ENCODE peak calls at places on chromosomes 3 and 15, in nine cellular contexts. One of them, this sample, is unnamed. For H3K4me1, the result is how much of the 10 kb centered on the place peaks cover.

GRCh38 chr3:13480340-13481318 is 523 bp downstream of the HDAC11 start:
- DNase-seq in kidney: peak
- DNase-seq in astrocyte: peak
- DNase-seq in K562: no peak
- DNase-seq in thyroid gland: peak
- DNase-seq in left ventricle myocardium inferior: no peak
- DNase-seq in GM23248: peak
- DNase-seq in sigmoid colon: peak
- DNase-seq in aorta: peak
- DNase-seq in this sample: peak

GRCh38 chr3:16918683-16919025 is 33.9 kb downstream of the PLCL2 start:
- DNase-seq in aorta: no peak
- DNase-seq in GM23248: no peak
- DNase-seq in kidney: no peak
- DNase-seq in left ventricle myocardium inferior: no peak
- DNase-seq in sigmoid colon: no peak
- DNase-seq in thyroid gland: no peak
- DNase-seq in astrocyte: no peak
- DNase-seq in K562: no peak
- DNase-seq in this sample: no peak

GRCh38 chr3:128426128-128426921 is 40.4 kb downstream of the DNAJB8 start:
- DNase-seq in kidney: peak
- DNase-seq in left ventricle myocardium inferior: peak
- DNase-seq in GM23248: peak
- DNase-seq in K562: peak
- DNase-seq in thyroid gland: peak
- DNase-seq in aorta: no peak
- DNase-seq in astrocyte: no peak
- DNase-seq in sigmoid colon: no peak
- DNase-seq in this sample: peak

GRCh38 chr3:197513953-197514785 is 41.6 kb downstream of the BDH1 start:
- DNase-seq in thyroid gland: peak
- DNase-seq in kidney: peak
- DNase-seq in K562: no peak
- DNase-seq in aorta: peak
- DNase-seq in left ventricle myocardium inferior: no peak
- DNase-seq in GM23248: no peak
- DNase-seq in astrocyte: no peak
- DNase-seq in sigmoid colon: no peak
- DNase-seq in this sample: no peak

GRCh38 chr3:43490640-43491185 is 131.1 kb downstream of the ANO10 start:
- DNase-seq in K562: peak
- DNase-seq in sigmoid colon: no peak
- DNase-seq in thyroid gland: peak
- DNase-seq in kidney: no peak
- DNase-seq in aorta: no peak
- DNase-seq in left ventricle myocardium inferior: no peak
- DNase-seq in GM23248: no peak
- DNase-seq in astrocyte: no peak
- DNase-seq in this sample: no peak

GRCh38 chr15:40100947-40101905 is 7.5 kb downstream of the BMF start:
- DNase-seq in left ventricle myocardium inferior: no peak
- DNase-seq in astrocyte: no peak
- DNase-seq in kidney: peak
- DNase-seq in sigmoid colon: peak
- DNase-seq in thyroid gland: no peak
- DNase-seq in GM23248: no peak
- DNase-seq in K562: no peak
- DNase-seq in aorta: no peak
- DNase-seq in this sample: no peak

GRCh38 chr3:135136361-135137100 is 341.5 kb downstream of the EPHB1 start:
- DNase-seq in astrocyte: no peak
- DNase-seq in GM23248: no peak
- DNase-seq in thyroid gland: no peak
- DNase-seq in aorta: no peak
- DNase-seq in sigmoid colon: no peak
- DNase-seq in kidney: no peak
- DNase-seq in left ventricle myocardium inferior: no peak
- DNase-seq in K562: no peak
- DNase-seq in this sample: no peak

GRCh38 chr3:158696618-158697017 is 24.2 kb upstream of the LXN start:
- DNase-seq in astrocyte: peak
- DNase-seq in kidney: no peak
- DNase-seq in left ventricle myocardium inferior: no peak
- DNase-seq in sigmoid colon: no peak
- DNase-seq in GM23248: peak
- DNase-seq in thyroid gland: no peak
- DNase-seq in aorta: no peak
- DNase-seq in K562: no peak
- DNase-seq in this sample: no peak

GRCh38 chr3:13308406-13308805 is 111.7 kb downstream of the NUP210 start:
- DNase-seq in sigmoid colon: no peak
- DNase-seq in left ventricle myocardium inferior: no peak
- DNase-seq in GM23248: peak
- DNase-seq in thyroid gland: peak
- DNase-seq in K562: peak
- DNase-seq in kidney: peak
- DNase-seq in astrocyte: peak
- DNase-seq in aorta: peak
- DNase-seq in this sample: no peak

GRCh38 chr3:183897606-183898384 is 13.1 kb upstream of the PARL start:
- DNase-seq in astrocyte: no peak
- DNase-seq in GM23248: no peak
- DNase-seq in aorta: peak
- DNase-seq in left ventricle myocardium inferior: no peak
- DNase-seq in thyroid gland: no peak
- DNase-seq in K562: no peak
- DNase-seq in kidney: no peak
- DNase-seq in sigmoid colon: no peak
- DNase-seq in this sample: peak

GRCh38 chr15:91108421-91108820 is 8.4 kb downstream of the SV2B start:
- DNase-seq in GM23248: no peak
- DNase-seq in thyroid gland: no peak
- DNase-seq in aorta: no peak
- DNase-seq in K562: no peak
- DNase-seq in kidney: no peak
- DNase-seq in astrocyte: no peak
- DNase-seq in left ventricle myocardium inferior: no peak
- DNase-seq in sigmoid colon: no peak
- DNase-seq in this sample: no peak

GRCh38 chr3:139540686-139541085 is 1.1 kb upstream of the RBP1 start:
- DNase-seq in left ventricle myocardium inferior: no peak
- DNase-seq in sigmoid colon: no peak
- DNase-seq in astrocyte: no peak
- DNase-seq in kidney: no peak
- DNase-seq in K562: no peak
- DNase-seq in GM23248: no peak
- DNase-seq in thyroid gland: no peak
- DNase-seq in aorta: no peak
- DNase-seq in this sample: no peak

GRCh38 chr15:25739687-25740121 is 123.4 kb downstream of the ATP10A start:
- DNase-seq in astrocyte: peak
- DNase-seq in sigmoid colon: no peak
- DNase-seq in K562: no peak
- DNase-seq in aorta: no peak
- DNase-seq in GM23248: peak
- DNase-seq in left ventricle myocardium inferior: no peak
- DNase-seq in thyroid gland: no peak
- DNase-seq in kidney: no peak
- DNase-seq in this sample: peak

GRCh38 chr3:129022114-129022994 is 21.2 kb downstream of the EFCC1 start:
- DNase-seq in sigmoid colon: peak
- DNase-seq in GM23248: no peak
- DNase-seq in astrocyte: no peak
- DNase-seq in aorta: peak
- DNase-seq in left ventricle myocardium inferior: peak
- DNase-seq in thyroid gland: peak
- DNase-seq in K562: peak
- DNase-seq in kidney: peak
- DNase-seq in this sample: peak

GRCh38 chr3:27535809-27536392 is 51.7 kb upstream of the SLC4A7 start:
- DNase-seq in GM23248: peak
- DNase-seq in left ventricle myocardium inferior: no peak
- DNase-seq in astrocyte: peak
- DNase-seq in K562: no peak
- DNase-seq in aorta: no peak
- DNase-seq in sigmoid colon: no peak
- DNase-seq in kidney: no peak
- DNase-seq in thyroid gland: no peak
- DNase-seq in this sample: no peak

GRCh38 chr3:170599995-170600624 is 14.2 kb upstream of the SLC7A14 start:
- DNase-seq in astrocyte: no peak
- DNase-seq in K562: no peak
- DNase-seq in aorta: no peak
- DNase-seq in thyroid gland: no peak
- DNase-seq in GM23248: no peak
- DNase-seq in kidney: no peak
- DNase-seq in sigmoid colon: no peak
- DNase-seq in left ventricle myocardium inferior: no peak
- DNase-seq in this sample: no peak

GRCh38 chr15:91517491-91518200 is 335.9 kb upstream of the SLCO3A1 start:
- DNase-seq in K562: no peak
- DNase-seq in aorta: no peak
- DNase-seq in GM23248: peak
- DNase-seq in left ventricle myocardium inferior: no peak
- DNase-seq in astrocyte: peak
- DNase-seq in sigmoid colon: no peak
- DNase-seq in kidney: no peak
- DNase-seq in thyroid gland: no peak
- DNase-seq in this sample: no peak

GRCh38 chr3:16361087-16361486 is 96.1 kb downstream of the OXNAD1 start:
- DNase-seq in aorta: no peak
- DNase-seq in GM23248: no peak
- DNase-seq in left ventricle myocardium inferior: no peak
- DNase-seq in kidney: no peak
- DNase-seq in thyroid gland: no peak
- DNase-seq in sigmoid colon: no peak
- DNase-seq in astrocyte: no peak
- DNase-seq in K562: no peak
- DNase-seq in this sample: no peak

GRCh38 chr3:124786491-124787241 is 56.4 kb downstream of the UMPS start:
- DNase-seq in GM23248: peak
- DNase-seq in aorta: peak
- DNase-seq in kidney: no peak
- DNase-seq in K562: no peak
- DNase-seq in thyroid gland: no peak
- DNase-seq in left ventricle myocardium inferior: no peak
- DNase-seq in sigmoid colon: no peak
- DNase-seq in astrocyte: peak
- DNase-seq in this sample: no peak

GRCh38 chr3:124783696-124784095 is 53.4 kb downstream of the UMPS start:
- DNase-seq in thyroid gland: no peak
- DNase-seq in aorta: peak
- DNase-seq in GM23248: no peak
- DNase-seq in left ventricle myocardium inferior: no peak
- DNase-seq in K562: no peak
- DNase-seq in astrocyte: peak
- DNase-seq in sigmoid colon: no peak
- DNase-seq in kidney: no peak
- DNase-seq in this sample: no peak

GRCh38 chr3:124787490-124788195 is 57.4 kb downstream of the UMPS start:
- DNase-seq in astrocyte: peak
- DNase-seq in sigmoid colon: no peak
- DNase-seq in thyroid gland: no peak
- DNase-seq in left ventricle myocardium inferior: no peak
- DNase-seq in aorta: peak
- DNase-seq in K562: no peak
- DNase-seq in kidney: no peak
- DNase-seq in GM23248: peak
- DNase-seq in this sample: no peak

GRCh38 chr3:124785966-124786365 is 55.7 kb downstream of the UMPS start:
- DNase-seq in kidney: no peak
- DNase-seq in astrocyte: no peak
- DNase-seq in K562: no peak
- DNase-seq in aorta: no peak
- DNase-seq in left ventricle myocardium inferior: no peak
- DNase-seq in sigmoid colon: no peak
- DNase-seq in thyroid gland: no peak
- DNase-seq in GM23248: peak
- DNase-seq in this sample: no peak

GRCh38 chr3:124784686-124785382 is 54.6 kb downstream of the UMPS start:
- DNase-seq in GM23248: no peak
- DNase-seq in K562: no peak
- DNase-seq in kidney: peak
- DNase-seq in sigmoid colon: peak
- DNase-seq in thyroid gland: peak
- DNase-seq in aorta: peak
- DNase-seq in left ventricle myocardium inferior: no peak
- DNase-seq in astrocyte: peak
- DNase-seq in this sample: no peak
- H3K4me1 ChIP-seq in GM23248: under half
- H3K4me1 ChIP-seq in K562: under half
- H3K4me1 ChIP-seq in kidney: under half
- H3K4me1 ChIP-seq in sigmoid colon: under half
- H3K4me1 ChIP-seq in thyroid gland: half or more
- H3K4me1 ChIP-seq in aorta: under half
- H3K4me1 ChIP-seq in left ventricle myocardium inferior: half or more
- H3K4me1 ChIP-seq in astrocyte: half or more
- H3K4me1 ChIP-seq in this sample: under half

GRCh38 chr15:63155486-63155885 is 1.8 kb downstream of the RPS27L start:
- DNase-seq in sigmoid colon: no peak
- DNase-seq in aorta: no peak
- DNase-seq in astrocyte: no peak
- DNase-seq in kidney: no peak
- DNase-seq in thyroid gland: no peak
- DNase-seq in left ventricle myocardium inferior: no peak
- DNase-seq in GM23248: no peak
- DNase-seq in K562: no peak
- DNase-seq in this sample: no peak
- H3K27ac ChIP-seq in sigmoid colon: peak
- H3K27ac ChIP-seq in aorta: no peak
- H3K27ac ChIP-seq in astrocyte: peak
- H3K27ac ChIP-seq in kidney: no peak
- H3K27ac ChIP-seq in thyroid gland: no peak
- H3K27ac ChIP-seq in left ventricle myocardium inferior: peak
- H3K27ac ChIP-seq in GM23248: peak
- H3K27ac ChIP-seq in K562: peak
- H3K27ac ChIP-seq in this sample: no peak

GRCh38 chr15:34514251-34514760 is 69.1 kb downstream of the GOLGA8B start:
- DNase-seq in thyroid gland: peak
- DNase-seq in left ventricle myocardium inferior: peak
- DNase-seq in kidney: peak
- DNase-seq in astrocyte: no peak
- DNase-seq in sigmoid colon: peak
- DNase-seq in K562: peak
- DNase-seq in GM23248: peak
- DNase-seq in aorta: peak
- DNase-seq in this sample: peak
- H3K4me3 ChIP-seq in thyroid gland: peak
- H3K4me3 ChIP-seq in left ventricle myocardium inferior: peak
- H3K4me3 ChIP-seq in kidney: peak
- H3K4me3 ChIP-seq in astrocyte: peak
- H3K4me3 ChIP-seq in sigmoid colon: peak
- H3K4me3 ChIP-seq in K562: peak
- H3K4me3 ChIP-seq in GM23248: peak
- H3K4me3 ChIP-seq in aorta: peak
- H3K4me3 ChIP-seq in this sample: peak

DNA sequence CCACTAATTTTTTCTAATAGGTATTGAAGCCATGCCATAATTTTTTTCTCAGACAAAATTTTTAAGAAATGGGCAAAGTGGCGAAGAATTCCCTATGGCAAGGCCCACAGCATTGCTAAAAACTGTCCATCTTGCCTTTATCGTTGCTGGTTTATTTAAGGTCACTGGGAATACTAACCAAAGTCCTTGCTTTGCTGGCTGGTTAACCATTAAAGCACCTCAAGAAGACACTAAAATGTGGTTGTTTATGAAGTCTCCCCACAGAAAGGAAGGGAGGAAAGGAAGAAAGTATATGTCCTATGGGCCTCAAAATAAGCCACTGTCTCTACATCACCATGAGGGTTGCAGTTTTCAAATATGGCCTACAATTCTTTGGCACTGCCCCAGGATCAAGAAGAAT is 13.3 kb downstream of the SH3BP5 start:
- DNase-seq in GM23248: no peak
- DNase-seq in K562: no peak
- DNase-seq in left ventricle myocardium inferior: no peak
- DNase-seq in thyroid gland: no peak
- DNase-seq in astrocyte: no peak
- DNase-seq in kidney: no peak
- DNase-seq in sigmoid colon: no peak
- DNase-seq in aorta: no peak
- DNase-seq in this sample: no peak
- H3K4me1 ChIP-seq in GM23248: half or more
- H3K4me1 ChIP-seq in K562: under half
- H3K4me1 ChIP-seq in left ventricle myocardium inferior: half or more
- H3K4me1 ChIP-seq in thyroid gland: half or more
- H3K4me1 ChIP-seq in astrocyte: under half
- H3K4me1 ChIP-seq in kidney: under half
- H3K4me1 ChIP-seq in sigmoid colon: under half
- H3K4me1 ChIP-seq in aorta: under half
- H3K4me1 ChIP-seq in this sample: under half

This sample was measured in right cardiac atrium.